ENCODE peak calls at places on chromosomes 3 and 15, in six cellular contexts. E is vagina, V is endothelial cell, U is NCI-H460, N is sigmoid colon, R is uterus. O is an unnamed sample.
A peak's percentile ranks its signal among the peaks of the same experiment; 100 is the strongest.

GRCh38 chr3:141111364-141112150 is 60.4 kb downstream of the SPSB4 start:
- DNase-seq in N (no peak), E (peak; percentile 65), V (no peak), R (no peak), U (no peak), O (no peak)

GRCh38 chr3:134061401-134061800 is 31.7 kb upstream of the SLCO2A1 start:
- DNase-seq in R (no peak), U (no peak), E (peak; percentile 72), N (no peak), V (no peak), O (no peak)

GRCh38 chr15:88232771-88233170 is 23.8 kb downstream of the NTRK3 start:
- DNase-seq in E (no peak), U (no peak), N (no peak), R (no peak), V (no peak), O (no peak)

GRCh38 chr3:81352867-81353266 is 408.6 kb downstream of the GBE1 start:
- DNase-seq in E (no peak), U (peak; percentile 25), N (no peak), R (no peak), V (peak; percentile 24), O (no peak)

GRCh38 chr3:150370129-150370602 is 37.9 kb upstream of the TSC22D2 start:
- DNase-seq in E (no peak), R (peak; percentile 73), V (no peak), U (peak; percentile 88), N (peak; percentile 83), O (no peak)

GRCh38 chr3:191220908-191221307 is 21.9 kb downstream of the OSTN start:
- DNase-seq in R (no peak), U (no peak), N (no peak), V (no peak), E (no peak), O (no peak)

GRCh38 chr3:145812396-145812795 is 348.6 kb downstream of the PLOD2 start:
- DNase-seq in V (no peak), U (no peak), N (no peak), R (no peak), E (no peak), O (no peak)

GRCh38 chr3:113291572-113291971 is 80.2 kb downstream of the BOC start:
- DNase-seq in V (no peak), N (no peak), E (no peak), R (no peak), U (no peak), O (no peak)

GRCh38 chr3:70832035-70832795 is 519.8 kb upstream of the MDFIC2 start:
- DNase-seq in U (no peak), E (no peak), N (no peak), V (no peak), R (no peak), O (no peak)